ENCODE peak calls at places on chromosome 15, in ten cellular contexts. I, T, G, C, X, E, B, H, O and Q are unnamed samples.

GRCh38 chr15:100663066-100663465 is 60.7 kb downstream of the ASB7 start:
- DNase-seq in I (no peak), T (no peak), G (no peak), C (peak), X (no peak), E (peak), B (no peak), H (no peak), O (peak), Q (peak)

GRCh38 chr15:61459785-61460707 is 230.9 kb upstream of the RORA start:
- DNase-seq in I (no peak), T (no peak), G (no peak), C (no peak), X (no peak), E (peak), B (no peak), H (no peak), O (no peak), Q (peak)

GRCh38 chr15:43225201-43225949 is 4.6 kb upstream of the EPB42 start:
- DNase-seq in I (peak), T (peak), G (peak), C (peak), X (peak), E (peak), B (peak), H (peak), O (peak), Q (peak)

GRCh38 chr15:100783760-100784492 is 95.7 kb upstream of the ALDH1A3 start:
- DNase-seq in I (no peak), T (no peak), G (no peak), C (peak), X (no peak), E (no peak), B (no peak), H (peak), O (no peak), Q (no peak)

GRCh38 chr15:55357774-55358173 is 38.8 kb downstream of the PIGB start:
- DNase-seq in I (peak), T (no peak), G (peak), C (no peak), X (no peak), E (no peak), B (no peak), H (no peak), O (no peak), Q (peak)

GRCh38 chr15:55708720-55709119 is 34.2 kb downstream of the PRTG start:
- DNase-seq in I (no peak), T (no peak), G (no peak), C (no peak), X (no peak), E (no peak), B (no peak), H (no peak), O (no peak), Q (peak)

GRCh38 chr15:78360426-78360825 is 20.3 kb downstream of the CRABP1 start:
- DNase-seq in I (no peak), T (no peak), G (no peak), C (peak), X (no peak), E (no peak), B (no peak), H (no peak), O (no peak), Q (no peak)

GRCh38 chr15:70047386-70048195 is 50.1 kb downstream of the TLE3 start:
- DNase-seq in I (no peak), T (no peak), G (peak), C (no peak), X (no peak), E (no peak), B (no peak), H (no peak), O (no peak), Q (peak)

GRCh38 chr15:42273900-42274692 is 863 bp upstream of the TMEM87A start:
- DNase-seq in I (peak), T (peak), G (peak), C (peak), X (peak), E (peak), B (peak), H (peak), O (no peak), Q (peak)

GRCh38 chr15:49424954-49425353 is 1.9 kb downstream of the FGF7 start:
- DNase-seq in I (no peak), T (no peak), G (no peak), C (no peak), X (no peak), E (no peak), B (no peak), H (no peak), O (no peak), Q (no peak)

GRCh38 chr15:52651114-52651513 is 28.1 kb downstream of the ATOSA start:
- DNase-seq in I (no peak), T (no peak), G (no peak), C (no peak), X (no peak), E (no peak), B (no peak), H (no peak), O (no peak), Q (no peak)

GRCh38 chr15:94075349-94075748 is 156.0 kb upstream of the MCTP2 start:
- DNase-seq in I (no peak), T (no peak), G (no peak), C (no peak), X (no peak), E (no peak), B (no peak), H (no peak), O (no peak), Q (peak)

GRCh38 chr15:67303490-67304363 is 49.1 kb downstream of the IQCH start:
- DNase-seq in I (peak), T (peak), G (no peak), C (peak), X (peak), E (peak), B (no peak), H (peak), O (no peak), Q (peak)

GRCh38 chr15:59104602-59104911 is 389 bp upstream of the CCNB2 start:
- DNase-seq in I (no peak), T (no peak), G (no peak), C (no peak), X (no peak), E (no peak), B (no peak), H (no peak), O (no peak), Q (no peak)

GRCh38 chr15:64717735-64718495 is 57.5 kb downstream of the RBPMS2 start:
- DNase-seq in I (no peak), T (no peak), G (no peak), C (no peak), X (no peak), E (no peak), B (no peak), H (no peak), O (no peak), Q (no peak)

GRCh38 chr15:51939216-51939615 is 32.4 kb downstream of the LEO1 start:
- DNase-seq in I (no peak), T (no peak), G (no peak), C (no peak), X (no peak), E (no peak), B (no peak), H (no peak), O (no peak), Q (no peak)

GRCh38 chr15:68684476-68684875 is 105.7 kb downstream of the CORO2B start:
- DNase-seq in I (no peak), T (no peak), G (no peak), C (no peak), X (no peak), E (no peak), B (no peak), H (no peak), O (no peak), Q (no peak)

GRCh38 chr15:66566963-66567531 is 1.2 kb upstream of the LCTL start:
- DNase-seq in I (peak), T (peak), G (peak), C (peak), X (peak), E (peak), B (peak), H (peak), O (peak), Q (peak)

GRCh38 chr15:75695634-75696302 is 16.9 kb downstream of the CSPG4 start:
- DNase-seq in I (no peak), T (no peak), G (no peak), C (no peak), X (no peak), E (no peak), B (no peak), H (no peak), O (no peak), Q (no peak)

GRCh38 chr15:88476635-88477038 is 9.1 kb downstream of the MRPS11 start:
- DNase-seq in I (peak), T (no peak), G (peak), C (peak), X (no peak), E (peak), B (peak), H (peak), O (no peak), Q (peak)

GRCh38 chr15:80636675-80637074 is 58.4 kb upstream of the ABHD17C start:
- DNase-seq in I (no peak), T (no peak), G (no peak), C (peak), X (peak), E (peak), B (no peak), H (no peak), O (no peak), Q (peak)

GRCh38 chr15:65758242-65758641 is 33.9 kb downstream of the DENND4A start:
- DNase-seq in I (no peak), T (no peak), G (no peak), C (no peak), X (no peak), E (no peak), B (no peak), H (no peak), O (no peak), Q (no peak)

GRCh38 chr15:37698679-37699078 is 235.8 kb upstream of the TMCO5A start:
- DNase-seq in I (peak), T (no peak), G (no peak), C (no peak), X (no peak), E (peak), B (no peak), H (no peak), O (no peak), Q (no peak)

GRCh38 chr15:45251888-45252287 is at the start of gene SLC28A2:
- DNase-seq in I (no peak), T (no peak), G (no peak), C (no peak), X (no peak), E (no peak), B (no peak), H (no peak), O (no peak), Q (no peak)

GRCh38 chr15:68644996-68645395 is 66.2 kb downstream of the CORO2B start:
- DNase-seq in I (no peak), T (no peak), G (no peak), C (no peak), X (no peak), E (no peak), B (no peak), H (no peak), O (no peak), Q (no peak)

GRCh38 chr15:33392453-33392852 is 81.7 kb downstream of the RYR3 start:
- DNase-seq in I (no peak), T (no peak), G (no peak), C (peak), X (no peak), E (no peak), B (no peak), H (no peak), O (no peak), Q (no peak)

GRCh38 chr15:64568765-64569164 is 108.4 kb downstream of the ZNF609 start:
- DNase-seq in I (no peak), T (no peak), G (no peak), C (no peak), X (no peak), E (no peak), B (no peak), H (no peak), O (no peak), Q (no peak)

GRCh38 chr15:67550522-67550921 is 8.0 kb downstream of the MAP2K5 start:
- DNase-seq in I (no peak), T (no peak), G (no peak), C (no peak), X (no peak), E (no peak), B (no peak), H (no peak), O (no peak), Q (no peak)

GRCh38 chr15:41607033-41607432 is 48.0 kb downstream of the TYRO3 start:
- DNase-seq in I (peak), T (no peak), G (peak), C (no peak), X (no peak), E (no peak), B (no peak), H (no peak), O (no peak), Q (no peak)

GRCh38 chr15:74240002-74240568 is 4.0 kb downstream of the CCDC33 start:
- DNase-seq in I (peak), T (no peak), G (peak), C (no peak), X (peak), E (peak), B (no peak), H (peak), O (no peak), Q (peak)

GRCh38 chr15:59300618-59301139 is 72.0 kb downstream of the MYO1E start:
- DNase-seq in I (no peak), T (no peak), G (no peak), C (no peak), X (no peak), E (peak), B (no peak), H (no peak), O (no peak), Q (no peak)

GRCh38 chr15:34010921-34011320 is 28.1 kb downstream of the AVEN start:
- DNase-seq in I (no peak), T (no peak), G (no peak), C (no peak), X (no peak), E (no peak), B (no peak), H (no peak), O (no peak), Q (peak)

GRCh38 chr15:97023131-97023844 is 692.8 kb downstream of the NR2F2 start:
- DNase-seq in I (no peak), T (no peak), G (no peak), C (no peak), X (no peak), E (no peak), B (no peak), H (no peak), O (no peak), Q (no peak)

GRCh38 chr15:49645937-49646336 is 25.1 kb downstream of the DTWD1 start:
- DNase-seq in I (peak), T (no peak), G (peak), C (no peak), X (peak), E (peak), B (no peak), H (no peak), O (no peak), Q (no peak)

GRCh38 chr15:100118546-100118945 is 223.2 kb downstream of the ADAMTS17 start:
- DNase-seq in I (no peak), T (no peak), G (no peak), C (no peak), X (no peak), E (no peak), B (no peak), H (no peak), O (no peak), Q (no peak)

GRCh38 chr15:83854314-83854713 is 200.4 kb downstream of the ADAMTSL3 start:
- DNase-seq in I (no peak), T (no peak), G (no peak), C (no peak), X (no peak), E (peak), B (no peak), H (no peak), O (no peak), Q (peak)

GRCh38 chr15:34437687-34438086 is at the start of gene GOLGA8A:
- DNase-seq in I (no peak), T (peak), G (peak), C (peak), X (peak), E (no peak), B (peak), H (no peak), O (peak), Q (peak)

GRCh38 chr15:62059108-62059817 is 984 bp downstream of the VPS13C start:
- DNase-seq in I (no peak), T (no peak), G (no peak), C (no peak), X (no peak), E (no peak), B (no peak), H (no peak), O (no peak), Q (no peak)

GRCh38 chr15:98728107-98728810 is 79.9 kb downstream of the IGF1R start:
- DNase-seq in I (no peak), T (no peak), G (no peak), C (no peak), X (no peak), E (peak), B (no peak), H (no peak), O (no peak), Q (no peak)